ENCODE peak calls at places on chromosome 10, in six cellular contexts. C is activated T-helper 1 cell treated with anti-CD3 and anti-CD28 coated beads, Interleukin-2, amount 50 U/mL, for 16 hours; Q is nucleus accumbens; X is stimulated activated CD4-positive, alpha-beta T cell treated with anti-CD3 and anti-CD28 coated beads, Interleukin-4, amount 100 ng/mL, for 1 hour; I is activated naive CD8-positive, alpha-beta T cell treated with anti-CD3 and anti-CD28 coated beads for 36 hours; Z is natural killer cell treated with Interleukin-12 subunit alpha and Interleukin-12 subunit beta and Interleukin-15 and Interleukin-18, amount 100 ng/mL, for 72 hours. T is an unnamed sample.

GRCh38 chr10:69316313-69317059 is 38.2 kb downstream of the HK1 start:
- DNase-seq in X (no peak), C (no peak), Z (no peak), I (no peak), Q (no peak), T (no peak)

GRCh38 chr10:70145666-70146488 is 623 bp downstream of the TYSND1 start:
- DNase-seq in Q (peak), C (peak), I (peak), X (peak), Z (peak), T (peak)

GRCh38 chr10:74824184-74825032 is 2.0 kb upstream of the KAT6B start:
- DNase-seq in C (peak), Z (no peak), Q (no peak), I (peak), X (peak), T (no peak)

GRCh38 chr10:31762306-31762705 is 166.3 kb downstream of the ARHGAP12 start:
- DNase-seq in Q (no peak), Z (no peak), I (no peak), X (no peak), C (no peak), T (no peak)

GRCh38 chr10:121576139-121576538 is 22.1 kb downstream of the FGFR2 start:
- DNase-seq in C (no peak), Q (no peak), Z (no peak), I (no peak), X (no peak), T (no peak)

GRCh38 chr10:91226093-91226492 is 5.6 kb downstream of the PCGF5 start:
- DNase-seq in C (no peak), Q (no peak), Z (no peak), I (no peak), X (no peak), T (no peak)

GRCh38 chr10:59905735-59906416 is 480 bp downstream of the CCDC6 start:
- DNase-seq in I (peak), Q (no peak), Z (no peak), C (no peak), X (peak), T (no peak)

GRCh38 chr10:62083868-62084267 is 182.4 kb downstream of the ARID5B start:
- DNase-seq in I (no peak), X (no peak), Q (no peak), C (no peak), Z (no peak), T (peak)

T was measured in Right ventricle myocardium inferior.